ENCODE peak calls at places on chromosomes 4 and X, in six cellular contexts. G is left colon, J is retina, D is posterior vena cava, T is NCI-H1105, F is ELR. C is an unnamed sample.

GRCh38 chrX:47278684-47279083 is 45.9 kb downstream of the USP11 start:
- DNase-seq in G (no peak), J (no peak), D (no peak), T (no peak), F (peak; percentile 30), C (no peak)

GRCh38 chrX:71301195-71301924 is at the start of gene ITGB1BP2:
- DNase-seq in G (peak; percentile 25), J (peak; percentile 3), D (no peak), T (no peak), F (peak; percentile 25), C (no peak)

GRCh38 chrX:141701081-141701480 is 2.5 kb upstream of the SPANXD start:
- DNase-seq in G (no peak), J (no peak), D (no peak), T (no peak), F (no peak), C (no peak)

GRCh38 chr4:168119100-168119499 is 26.8 kb downstream of the ANXA10 start:
- DNase-seq in G (no peak), J (no peak), D (no peak), T (no peak), F (no peak), C (no peak)

GRCh38 chrX:112513154-112513553 is 166.6 kb downstream of the LHFPL1 start:
- DNase-seq in G (no peak), J (no peak), D (no peak), T (no peak), F (no peak), C (no peak)

GRCh38 chr4:56908206-56909082 is 744 bp downstream of the REST start:
- DNase-seq in G (peak; percentile 61), J (peak; percentile 79), D (peak; percentile 91), T (no peak), F (peak; percentile 76), C (peak; percentile 70)

GRCh38 chr4:117971406-117971805 is 62.9 kb upstream of the NDST3 start:
- DNase-seq in G (no peak), J (no peak), D (no peak), T (no peak), F (no peak), C (no peak)

GRCh38 chrX:261167-261857 is 19.9 kb upstream of the PLCXD1 start:
- DNase-seq in G (no peak), J (no peak), D (peak; percentile 79), T (no peak), F (peak; percentile 26), C (no peak)

GRCh38 chr4:184203300-184203699 is 14.4 kb downstream of the ENPP6 start:
- DNase-seq in G (no peak), J (no peak), D (no peak), T (no peak), F (no peak), C (no peak)

GRCh38 chr4:176782794-176783193 is 9.9 kb downstream of the VEGFC start:
- DNase-seq in G (no peak), J (no peak), D (no peak), T (no peak), F (peak; percentile 50), C (no peak)

GRCh38 chrX:13652256-13653021 is 502 bp upstream of the TCEANC start:
- DNase-seq in G (no peak), J (no peak), D (no peak), T (no peak), F (peak; percentile 90), C (no peak)

GRCh38 chr4:183504930-183505555 is at the start of gene ING2:
- DNase-seq in G (peak; percentile 32), J (peak; percentile 89), D (no peak), T (peak; percentile 9), F (peak; percentile 81), C (no peak)

GRCh38 chr4:32985256-32985655 is 2265.1 kb downstream of the PCDH7 start:
- DNase-seq in G (no peak), J (no peak), D (no peak), T (no peak), F (peak; percentile 59), C (no peak)

GRCh38 chrX:78011846-78012245 is 42.4 kb upstream of the PGAM4 start:
- DNase-seq in G (no peak), J (no peak), D (no peak), T (no peak), F (no peak), C (no peak)

GRCh38 chr4:57097711-57098110 is 12.5 kb downstream of the IGFBP7 start:
- DNase-seq in G (no peak), J (no peak), D (no peak), T (no peak), F (no peak), C (no peak)

GRCh38 chr4:47427936-47428335 is 35.6 kb downstream of the COMMD8 start:
- DNase-seq in G (no peak), J (no peak), D (no peak), T (no peak), F (peak; percentile 3), C (no peak)

GRCh38 chr4:129148892-129149291 is 52.9 kb downstream of the C4orf33 start:
- DNase-seq in G (no peak), J (no peak), D (no peak), T (no peak), F (no peak), C (no peak)

GRCh38 chr4:121594796-121595526 is 101.8 kb downstream of the ANXA5 start:
- DNase-seq in G (no peak), J (no peak), D (no peak), T (no peak), F (peak; percentile 55), C (no peak)

GRCh38 chr4:140893939-140894338 is 137.8 kb upstream of the TBC1D9 start:
- DNase-seq in G (no peak), J (no peak), D (no peak), T (no peak), F (no peak), C (no peak)

GRCh38 chrX:8632949-8633348 is 99.0 kb downstream of the ANOS1 start:
- DNase-seq in G (no peak), J (no peak), D (no peak), T (peak; percentile 17), F (no peak), C (no peak)

GRCh38 chr4:176778491-176778890 is 14.2 kb downstream of the VEGFC start:
- DNase-seq in G (no peak), J (no peak), D (no peak), T (no peak), F (peak; percentile 89), C (no peak)

GRCh38 chrX:53458082-53458481 is 23.9 kb upstream of the HSD17B10 start:
- DNase-seq in G (no peak), J (no peak), D (no peak), T (no peak), F (peak; percentile 36), C (no peak)

GRCh38 chrX:1578511-1579173 is 12.8 kb upstream of the AKAP17A start:
- DNase-seq in G (no peak), J (no peak), D (no peak), T (no peak), F (peak; percentile 40), C (no peak)

C was measured in transverse colon.